ENCODE peak calls at places on chromosome 20, in nine cellular contexts. K is neuronal stem cell, J is astrocyte, W is HepG2, D is adipocyte, U is neural progenitor cell, T is IMR-90, P is fibroblast of lung, G is GM23248. H is an unnamed sample.

GRCh38 chr20:58524814-58525213 is 9.6 kb upstream of the APCDD1L start:
- DNase-seq in K (no peak), J (peak), W (no peak), D (no peak), U (no peak), T (peak), P (peak), G (peak), H (no peak)

GRCh38 chr20:35200255-35200654 is 26.2 kb upstream of the MMP24 start:
- DNase-seq in K (no peak), J (peak), W (no peak), D (peak), U (no peak), T (peak), P (peak), G (peak), H (no peak)

GRCh38 chr20:14488756-14489479 is 151.5 kb upstream of the FLRT3 start:
- DNase-seq in K (no peak), J (no peak), W (no peak), D (no peak), U (no peak), T (no peak), P (no peak), G (no peak), H (no peak)

GRCh38 chr20:2865630-2866029 is 7.7 kb upstream of the PTPRA start:
- DNase-seq in K (no peak), J (no peak), W (no peak), D (no peak), U (no peak), T (no peak), P (no peak), G (no peak), H (no peak)

GRCh38 chr20:58558483-58559367 is 43.5 kb upstream of the APCDD1L start:
- DNase-seq in K (no peak), J (no peak), W (no peak), D (no peak), U (no peak), T (no peak), P (no peak), G (no peak), H (no peak)

GRCh38 chr20:62485062-62485700 is 9.4 kb upstream of the GATA5 start:
- DNase-seq in K (no peak), J (peak), W (no peak), D (peak), U (peak), T (peak), P (peak), G (peak), H (no peak)

GRCh38 chr20:53510704-53511103 is 82.9 kb downstream of the ZNF217 start:
- DNase-seq in K (no peak), J (no peak), W (no peak), D (no peak), U (no peak), T (no peak), P (no peak), G (no peak), H (no peak)

GRCh38 chr20:4074877-4075455 is 59.6 kb upstream of the RNF24 start:
- DNase-seq in K (no peak), J (no peak), W (no peak), D (no peak), U (no peak), T (no peak), P (no peak), G (no peak), H (no peak)

GRCh38 chr20:2507875-2508630 is 662 bp downstream of the ZNF343 start:
- DNase-seq in K (no peak), J (no peak), W (peak), D (peak), U (no peak), T (peak), P (peak), G (peak), H (no peak)

GRCh38 chr20:62628691-62629090 is 13.6 kb upstream of the SLCO4A1 start:
- DNase-seq in K (no peak), J (no peak), W (no peak), D (no peak), U (no peak), T (peak), P (no peak), G (no peak), H (no peak)

GRCh38 chr20:2762578-2763131 is 37.8 kb downstream of the CPXM1 start:
- DNase-seq in K (no peak), J (no peak), W (no peak), D (no peak), U (no peak), T (no peak), P (no peak), G (no peak), H (no peak)

GRCh38 chr20:58092353-58092752 is 136.1 kb downstream of the ANKRD60 start:
- DNase-seq in K (no peak), J (no peak), W (no peak), D (no peak), U (no peak), T (no peak), P (no peak), G (no peak), H (no peak)

GRCh38 chr20:38874460-38875169 is 51.6 kb upstream of the FAM83D start:
- DNase-seq in K (no peak), J (no peak), W (no peak), D (no peak), U (no peak), T (no peak), P (no peak), G (no peak), H (no peak)

GRCh38 chr20:4050581-4050980 is 35.2 kb upstream of the RNF24 start:
- DNase-seq in K (no peak), J (no peak), W (no peak), D (no peak), U (no peak), T (no peak), P (no peak), G (no peak), H (no peak)

GRCh38 chr20:17499041-17499440 is 32.1 kb downstream of the BFSP1 start:
- DNase-seq in K (no peak), J (peak), W (no peak), D (peak), U (no peak), T (peak), P (no peak), G (peak), H (no peak)

GRCh38 chr20:13111249-13111911 is 102.6 kb downstream of the SPTLC3 start:
- DNase-seq in K (no peak), J (no peak), W (peak), D (no peak), U (no peak), T (no peak), P (no peak), G (no peak), H (no peak)

GRCh38 chr20:37992802-37993538 is 40.3 kb downstream of the TTI1 start:
- DNase-seq in K (no peak), J (peak), W (peak), D (peak), U (peak), T (peak), P (peak), G (peak), H (peak)

GRCh38 chr20:39849664-39850063 is 839.4 kb downstream of the MAFB start:
- DNase-seq in K (no peak), J (peak), W (no peak), D (peak), U (no peak), T (peak), P (peak), G (peak), H (no peak)

GRCh38 chr20:25313608-25314007 is 65.7 kb downstream of the PYGB start:
- DNase-seq in K (no peak), J (no peak), W (no peak), D (no peak), U (no peak), T (no peak), P (no peak), G (no peak), H (no peak)

GRCh38 chr20:62332421-62332820 is 29.6 kb downstream of the ADRM1 start:
- DNase-seq in K (no peak), J (no peak), W (no peak), D (no peak), U (no peak), T (no peak), P (no peak), G (no peak), H (no peak)

GRCh38 chr20:57089701-57090144 is 176.7 kb downstream of the BMP7 start:
- DNase-seq in K (peak), J (no peak), W (peak), D (peak), U (peak), T (peak), P (peak), G (peak), H (no peak)

GRCh38 chr20:14142964-14143627 is 147.8 kb downstream of the MACROD2 start:
- DNase-seq in K (no peak), J (peak), W (no peak), D (peak), U (no peak), T (peak), P (peak), G (peak), H (no peak)

GRCh38 chr20:58891076-58891685 is 38.7 kb downstream of the GNAS start:
- DNase-seq in K (peak), J (peak), W (no peak), D (peak), U (peak), T (peak), P (peak), G (peak), H (no peak)

GRCh38 chr20:57391439-57392129 is 388 bp downstream of the RBM38 start:
- DNase-seq in K (no peak), J (no peak), W (no peak), D (peak), U (peak), T (no peak), P (peak), G (peak), H (no peak)

GRCh38 chr20:17935186-17935585 is 33.4 kb downstream of the SNX5 start:
- DNase-seq in K (no peak), J (no peak), W (no peak), D (no peak), U (no peak), T (peak), P (no peak), G (peak), H (no peak)

GRCh38 chr20:23189854-23190253 is 103.7 kb upstream of the CD93 start:
- DNase-seq in K (no peak), J (no peak), W (no peak), D (no peak), U (no peak), T (no peak), P (no peak), G (no peak), H (no peak)

GRCh38 chr20:16661738-16662137 is 68.1 kb upstream of the SNRPB2 start:
- DNase-seq in K (no peak), J (peak), W (no peak), D (no peak), U (no peak), T (no peak), P (no peak), G (peak), H (no peak)

GRCh38 chr20:10674684-10675455 is 1.1 kb upstream of the JAG1 start:
- DNase-seq in K (peak), J (no peak), W (peak), D (peak), U (peak), T (peak), P (peak), G (peak), H (no peak)

GRCh38 chr20:32205502-32206382 is 1.8 kb downstream of the PLAGL2 start:
- DNase-seq in K (no peak), J (no peak), W (no peak), D (peak), U (peak), T (peak), P (peak), G (peak), H (no peak)

GRCh38 chr20:2751868-2752630 is 48.4 kb downstream of the CPXM1 start:
- DNase-seq in K (no peak), J (no peak), W (no peak), D (peak), U (peak), T (no peak), P (no peak), G (peak), H (no peak)

GRCh38 chr20:44142416-44142815 is 44.6 kb downstream of the JPH2 start:
- DNase-seq in K (no peak), J (peak), W (no peak), D (peak), U (no peak), T (peak), P (peak), G (peak), H (no peak)

GRCh38 chr20:37295595-37295994 is 6.1 kb downstream of the MANBAL start:
- DNase-seq in K (no peak), J (peak), W (no peak), D (no peak), U (peak), T (no peak), P (no peak), G (no peak), H (no peak)

GRCh38 chr20:62376112-62377063 is 9.3 kb upstream of the LAMA5 start:
- DNase-seq in K (peak), J (no peak), W (peak), D (peak), U (peak), T (peak), P (peak), G (peak), H (no peak)

GRCh38 chr20:47248448-47248966 is 108.0 kb downstream of the ZMYND8 start:
- DNase-seq in K (no peak), J (no peak), W (no peak), D (no peak), U (no peak), T (no peak), P (no peak), G (no peak), H (no peak)
- H3K9ac ChIP-seq in K (no peak), J (no peak), W (no peak), D (no peak), U (no peak), T (no peak), P (no peak), G (no peak), H (no peak)

DNA sequence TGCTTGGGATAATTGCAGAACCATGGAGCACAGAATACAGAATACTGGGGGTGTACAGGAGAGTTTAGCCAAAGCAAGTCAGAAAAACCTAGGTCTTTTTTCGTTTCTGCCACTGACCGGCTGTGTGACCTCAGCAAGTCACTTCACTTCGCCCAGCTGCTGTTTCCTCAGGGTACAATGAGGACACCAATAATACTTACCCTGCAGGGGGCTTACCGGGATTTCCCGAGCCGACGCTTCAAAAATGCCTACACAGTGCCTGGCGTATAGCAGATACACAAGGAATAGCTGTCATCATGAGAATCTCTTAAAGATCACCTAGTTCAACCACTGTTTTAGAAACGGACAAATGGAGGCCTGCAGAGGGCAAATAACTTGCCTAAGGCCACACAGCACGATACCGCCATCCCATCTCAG is 772 bp downstream of the RIPOR3 start:
- DNase-seq in K (peak), J (no peak), W (no peak), D (peak), U (peak), T (no peak), P (no peak), G (no peak), H (no peak)
- H3K4me3 ChIP-seq in K (no peak), J (peak), W (no peak), D (peak), U (peak), T (peak), P (peak), G (peak), H (peak)

GRCh38 chr20:20462185-20462584 is 94.3 kb downstream of the INSM1 start:
- DNase-seq in K (no peak), J (no peak), W (no peak), D (no peak), U (no peak), T (no peak), P (no peak), G (no peak), H (no peak)

GRCh38 chr20:20466341-20466879 is 98.5 kb downstream of the INSM1 start:
- DNase-seq in K (no peak), J (peak), W (no peak), D (peak), U (no peak), T (peak), P (peak), G (peak), H (no peak)

GRCh38 chr20:20461526-20461925 is 93.6 kb downstream of the INSM1 start:
- DNase-seq in K (no peak), J (no peak), W (no peak), D (no peak), U (no peak), T (no peak), P (no peak), G (no peak), H (no peak)

GRCh38 chr20:20465259-20465658 is 97.4 kb downstream of the INSM1 start:
- DNase-seq in K (no peak), J (no peak), W (no peak), D (no peak), U (peak), T (no peak), P (no peak), G (peak), H (no peak)

DNA sequence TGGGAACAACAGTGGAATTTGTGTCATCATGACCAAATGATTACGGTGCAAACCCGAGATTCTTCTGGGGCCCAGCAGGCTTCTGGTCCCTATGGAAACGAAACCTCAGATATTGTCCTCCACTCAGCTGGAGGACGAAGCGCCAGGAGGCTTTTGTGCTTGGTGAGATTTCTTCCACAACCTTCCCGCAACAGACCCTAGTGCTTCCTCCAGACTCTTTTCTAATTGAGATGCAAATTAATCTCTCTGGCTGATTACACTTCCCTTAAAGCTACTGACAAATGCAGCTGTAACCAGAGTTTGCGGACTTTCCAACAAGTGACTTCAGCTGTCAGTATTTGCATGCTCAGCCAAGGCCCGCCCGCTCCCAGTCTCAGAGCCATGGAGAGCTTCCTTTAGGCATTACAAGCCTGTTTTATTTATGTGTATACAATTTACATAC is 96.0 kb downstream of the INSM1 start:
- DNase-seq in K (peak), J (peak), W (no peak), D (no peak), U (peak), T (no peak), P (no peak), G (peak), H (peak)
- H3K9ac ChIP-seq in K (no peak), J (no peak), W (no peak), D (no peak), U (no peak), T (no peak), P (no peak), G (no peak), H (no peak)

GRCh38 chr20:64041781-64042771 is 6.1 kb downstream of the C20orf204 start:
- DNase-seq in K (no peak), J (no peak), W (no peak), D (no peak), U (peak), T (no peak), P (no peak), G (no peak), H (no peak)
- H3K4me3 ChIP-seq in K (peak), J (no peak), W (peak), D (peak), U (peak), T (peak), P (peak), G (peak), H (peak)

DNA sequence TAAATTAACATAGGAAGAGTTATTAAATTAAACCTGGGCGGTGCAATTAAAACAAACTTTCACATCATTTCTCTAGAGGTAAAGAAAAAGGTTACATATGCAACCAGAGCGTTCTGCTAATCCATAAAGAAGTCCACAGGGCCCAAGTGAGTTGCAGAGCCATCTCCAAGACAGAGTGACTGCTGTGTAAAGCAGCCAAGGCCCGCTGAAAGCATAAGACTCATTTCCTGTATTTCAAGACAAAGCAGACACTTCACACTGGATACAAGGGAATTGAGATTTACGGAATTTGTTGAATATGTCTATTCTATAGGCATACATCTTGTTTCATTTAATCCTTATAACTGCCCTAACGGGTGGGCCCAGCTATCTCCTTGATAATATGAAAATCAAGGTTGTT is 422.8 kb downstream of the CBLN4 start:
- DNase-seq in K (no peak), J (no peak), W (no peak), D (no peak), U (no peak), T (no peak), P (no peak), G (no peak), H (no peak)
- H3K9ac ChIP-seq in K (no peak), J (no peak), W (no peak), D (no peak), U (no peak), T (no peak), P (no peak), G (no peak), H (no peak)

DNA sequence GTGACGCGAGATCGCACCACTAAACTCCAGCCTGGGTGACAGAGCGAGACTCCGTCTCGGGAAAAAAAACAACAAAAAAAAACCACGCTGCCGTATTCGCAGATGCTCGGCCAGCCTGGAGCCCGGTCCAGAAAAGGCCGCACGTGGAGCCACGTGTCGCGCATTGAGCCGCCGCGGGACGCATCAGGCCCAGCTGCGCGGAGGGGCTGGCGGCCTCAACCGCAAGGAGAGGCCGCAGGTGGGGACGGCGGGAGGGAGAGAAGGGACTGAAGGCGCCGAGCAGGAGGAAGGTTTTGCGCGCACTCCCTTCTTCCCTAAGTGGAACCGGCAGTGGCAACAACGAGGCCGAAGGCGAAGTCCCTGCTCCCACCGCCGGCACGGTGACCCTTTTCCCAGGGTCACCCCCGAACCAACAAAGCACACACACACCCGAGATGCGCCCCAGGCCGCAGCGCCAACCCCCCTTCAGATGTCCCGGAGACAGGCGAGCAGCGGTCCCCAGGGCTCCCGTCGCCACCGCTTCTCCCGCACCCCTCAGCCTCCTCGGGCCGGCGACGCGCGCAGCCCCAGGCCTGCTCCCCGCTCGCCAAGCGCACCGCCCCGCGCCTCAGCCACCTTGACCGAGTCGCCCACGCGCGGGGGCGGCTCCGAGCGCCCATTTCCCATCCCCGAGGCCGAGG is 681 bp downstream of the SYCP2 start:
- DNase-seq in K (no peak), J (no peak), W (no peak), D (no peak), U (no peak), T (no peak), P (no peak), G (no peak), H (no peak)
- H3K4me3 ChIP-seq in K (no peak), J (no peak), W (no peak), D (no peak), U (no peak), T (no peak), P (no peak), G (no peak), H (no peak)

GRCh38 chr20:52047811-52048302 is 143.7 kb downstream of the ZFP64 start:
- DNase-seq in K (no peak), J (peak), W (no peak), D (peak), U (peak), T (peak), P (peak), G (no peak), H (no peak)
- H3K9ac ChIP-seq in K (no peak), J (peak), W (no peak), D (no peak), U (no peak), T (no peak), P (no peak), G (no peak), H (no peak)

GRCh38 chr20:45312241-45312640 is 4.1 kb upstream of the MATN4 start:
- DNase-seq in K (no peak), J (no peak), W (no peak), D (no peak), U (no peak), T (no peak), P (no peak), G (no peak), H (no peak)
- H3K4me3 ChIP-seq in K (no peak), J (no peak), W (no peak), D (no peak), U (no peak), T (no peak), P (no peak), G (no peak), H (no peak)